ENCODE peak calls at places on chromosomes 7 and 10, in nine cellular contexts. One of them, this sample, is unnamed. For H3K4me1, the result is how much of the 10 kb centered on the place peaks cover.

GRCh38 chr7:8121243-8121642 is 140.7 kb downstream of the ICA1 start:
- DNase-seq in stomach: no peak
- DNase-seq in heart left ventricle: no peak
- DNase-seq in body of pancreas: no peak
- DNase-seq in sigmoid colon: no peak
- DNase-seq in ovary: no peak
- DNase-seq in endothelial cell of umbilical vein: no peak
- DNase-seq in right lobe of liver: no peak
- DNase-seq in tibial nerve: no peak
- DNase-seq in this sample: no peak

GRCh38 chr7:125661677-125662076 is 732.1 kb upstream of the POT1 start:
- DNase-seq in ovary: no peak
- DNase-seq in tibial nerve: no peak
- DNase-seq in sigmoid colon: no peak
- DNase-seq in endothelial cell of umbilical vein: peak
- DNase-seq in stomach: no peak
- DNase-seq in body of pancreas: peak
- DNase-seq in right lobe of liver: no peak
- DNase-seq in heart left ventricle: no peak
- DNase-seq in this sample: no peak

GRCh38 chr7:70607281-70607680 is 524.7 kb upstream of the GALNT17 start:
- DNase-seq in tibial nerve: no peak
- DNase-seq in stomach: no peak
- DNase-seq in sigmoid colon: no peak
- DNase-seq in endothelial cell of umbilical vein: no peak
- DNase-seq in heart left ventricle: no peak
- DNase-seq in ovary: no peak
- DNase-seq in body of pancreas: no peak
- DNase-seq in right lobe of liver: no peak
- DNase-seq in this sample: no peak

GRCh38 chr10:91652364-91652763 is 19.5 kb upstream of the PPP1R3C start:
- DNase-seq in ovary: no peak
- DNase-seq in endothelial cell of umbilical vein: no peak
- DNase-seq in right lobe of liver: no peak
- DNase-seq in stomach: no peak
- DNase-seq in tibial nerve: no peak
- DNase-seq in body of pancreas: no peak
- DNase-seq in sigmoid colon: no peak
- DNase-seq in heart left ventricle: no peak
- DNase-seq in this sample: no peak

GRCh38 chr10:80324086-80324485 is 32.5 kb downstream of the DYDC1 start:
- DNase-seq in heart left ventricle: no peak
- DNase-seq in sigmoid colon: no peak
- DNase-seq in tibial nerve: no peak
- DNase-seq in endothelial cell of umbilical vein: peak
- DNase-seq in body of pancreas: no peak
- DNase-seq in stomach: no peak
- DNase-seq in ovary: no peak
- DNase-seq in right lobe of liver: no peak
- DNase-seq in this sample: no peak

GRCh38 chr7:6489612-6490011 is 41.9 kb upstream of the DAGLB start:
- DNase-seq in sigmoid colon: no peak
- DNase-seq in ovary: no peak
- DNase-seq in body of pancreas: no peak
- DNase-seq in right lobe of liver: no peak
- DNase-seq in heart left ventricle: no peak
- DNase-seq in endothelial cell of umbilical vein: no peak
- DNase-seq in stomach: no peak
- DNase-seq in tibial nerve: no peak
- DNase-seq in this sample: no peak

GRCh38 chr7:30412810-30413504 is 65.6 kb downstream of the NOD1 start:
- DNase-seq in tibial nerve: no peak
- DNase-seq in stomach: peak
- DNase-seq in endothelial cell of umbilical vein: peak
- DNase-seq in right lobe of liver: no peak
- DNase-seq in sigmoid colon: no peak
- DNase-seq in heart left ventricle: no peak
- DNase-seq in ovary: no peak
- DNase-seq in body of pancreas: peak
- DNase-seq in this sample: no peak

GRCh38 chr7:129774871-129775694 is 163.6 kb downstream of the NRF1 start:
- DNase-seq in heart left ventricle: no peak
- DNase-seq in tibial nerve: no peak
- DNase-seq in endothelial cell of umbilical vein: no peak
- DNase-seq in body of pancreas: no peak
- DNase-seq in ovary: no peak
- DNase-seq in right lobe of liver: no peak
- DNase-seq in sigmoid colon: no peak
- DNase-seq in stomach: no peak
- DNase-seq in this sample: no peak

GRCh38 chr10:128092454-128092853 is 33.8 kb downstream of the MKI67 start:
- DNase-seq in body of pancreas: no peak
- DNase-seq in endothelial cell of umbilical vein: no peak
- DNase-seq in heart left ventricle: no peak
- DNase-seq in ovary: no peak
- DNase-seq in stomach: no peak
- DNase-seq in tibial nerve: no peak
- DNase-seq in right lobe of liver: no peak
- DNase-seq in sigmoid colon: no peak
- DNase-seq in this sample: no peak

GRCh38 chr10:100728928-100729876 is 16.2 kb upstream of the PAX2 start:
- DNase-seq in ovary: peak
- DNase-seq in endothelial cell of umbilical vein: no peak
- DNase-seq in right lobe of liver: no peak
- DNase-seq in stomach: peak
- DNase-seq in tibial nerve: no peak
- DNase-seq in body of pancreas: peak
- DNase-seq in sigmoid colon: no peak
- DNase-seq in heart left ventricle: no peak
- DNase-seq in this sample: no peak

GRCh38 chr7:70355591-70356323 is 757.5 kb downstream of the AUTS2 start:
- DNase-seq in tibial nerve: no peak
- DNase-seq in endothelial cell of umbilical vein: no peak
- DNase-seq in stomach: no peak
- DNase-seq in sigmoid colon: no peak
- DNase-seq in heart left ventricle: no peak
- DNase-seq in body of pancreas: no peak
- DNase-seq in right lobe of liver: no peak
- DNase-seq in ovary: no peak
- DNase-seq in this sample: no peak

GRCh38 chr7:22094413-22095304 is 149.0 kb upstream of the CDCA7L start:
- DNase-seq in endothelial cell of umbilical vein: no peak
- DNase-seq in heart left ventricle: no peak
- DNase-seq in stomach: no peak
- DNase-seq in right lobe of liver: no peak
- DNase-seq in tibial nerve: no peak
- DNase-seq in ovary: no peak
- DNase-seq in body of pancreas: no peak
- DNase-seq in sigmoid colon: no peak
- DNase-seq in this sample: no peak

GRCh38 chr10:124436191-124436638 is 13.6 kb downstream of the NKX1-2 start:
- DNase-seq in right lobe of liver: no peak
- DNase-seq in body of pancreas: no peak
- DNase-seq in stomach: no peak
- DNase-seq in endothelial cell of umbilical vein: no peak
- DNase-seq in ovary: no peak
- DNase-seq in heart left ventricle: no peak
- DNase-seq in sigmoid colon: peak
- DNase-seq in tibial nerve: no peak
- DNase-seq in this sample: no peak

GRCh38 chr7:152911904-152912303 is 152.4 kb downstream of the ACTR3B start:
- DNase-seq in endothelial cell of umbilical vein: no peak
- DNase-seq in sigmoid colon: no peak
- DNase-seq in tibial nerve: no peak
- DNase-seq in heart left ventricle: no peak
- DNase-seq in body of pancreas: no peak
- DNase-seq in stomach: no peak
- DNase-seq in ovary: no peak
- DNase-seq in right lobe of liver: no peak
- DNase-seq in this sample: no peak

GRCh38 chr10:87675396-87676376 is 16.0 kb downstream of the PAPSS2 start:
- DNase-seq in ovary: no peak
- DNase-seq in stomach: no peak
- DNase-seq in right lobe of liver: no peak
- DNase-seq in endothelial cell of umbilical vein: peak
- DNase-seq in sigmoid colon: no peak
- DNase-seq in heart left ventricle: no peak
- DNase-seq in body of pancreas: no peak
- DNase-seq in tibial nerve: no peak
- DNase-seq in this sample: no peak

GRCh38 chr10:100504101-100504500 is 15.6 kb downstream of the SEC31B start:
- DNase-seq in heart left ventricle: no peak
- DNase-seq in sigmoid colon: no peak
- DNase-seq in endothelial cell of umbilical vein: no peak
- DNase-seq in ovary: no peak
- DNase-seq in body of pancreas: no peak
- DNase-seq in right lobe of liver: no peak
- DNase-seq in tibial nerve: no peak
- DNase-seq in stomach: no peak
- DNase-seq in this sample: no peak

GRCh38 chr7:82816272-82816671 is 346.4 kb downstream of the PCLO start:
- DNase-seq in tibial nerve: no peak
- DNase-seq in heart left ventricle: no peak
- DNase-seq in ovary: no peak
- DNase-seq in right lobe of liver: no peak
- DNase-seq in sigmoid colon: no peak
- DNase-seq in endothelial cell of umbilical vein: no peak
- DNase-seq in body of pancreas: no peak
- DNase-seq in stomach: no peak
- DNase-seq in this sample: no peak

GRCh38 chr7:82821037-82821436 is 341.6 kb downstream of the PCLO start:
- DNase-seq in stomach: no peak
- DNase-seq in tibial nerve: no peak
- DNase-seq in endothelial cell of umbilical vein: no peak
- DNase-seq in body of pancreas: no peak
- DNase-seq in ovary: no peak
- DNase-seq in sigmoid colon: no peak
- DNase-seq in heart left ventricle: no peak
- DNase-seq in right lobe of liver: no peak
- DNase-seq in this sample: no peak

GRCh38 chr7:82823073-82823472 is 339.6 kb downstream of the PCLO start:
- DNase-seq in ovary: no peak
- DNase-seq in right lobe of liver: no peak
- DNase-seq in body of pancreas: no peak
- DNase-seq in stomach: no peak
- DNase-seq in heart left ventricle: no peak
- DNase-seq in endothelial cell of umbilical vein: peak
- DNase-seq in sigmoid colon: no peak
- DNase-seq in tibial nerve: no peak
- DNase-seq in this sample: no peak

GRCh38 chr7:82818091-82818620 is 344.5 kb downstream of the PCLO start:
- DNase-seq in body of pancreas: no peak
- DNase-seq in endothelial cell of umbilical vein: no peak
- DNase-seq in right lobe of liver: no peak
- DNase-seq in sigmoid colon: no peak
- DNase-seq in heart left ventricle: no peak
- DNase-seq in tibial nerve: no peak
- DNase-seq in ovary: no peak
- DNase-seq in stomach: no peak
- DNase-seq in this sample: no peak
- H3K4me1 ChIP-seq in body of pancreas: under half
- H3K4me1 ChIP-seq in endothelial cell of umbilical vein: under half
- H3K4me1 ChIP-seq in right lobe of liver: under half
- H3K4me1 ChIP-seq in sigmoid colon: under half
- H3K4me1 ChIP-seq in heart left ventricle: under half
- H3K4me1 ChIP-seq in tibial nerve: under half
- H3K4me1 ChIP-seq in ovary: under half
- H3K4me1 ChIP-seq in stomach: under half
- H3K4me1 ChIP-seq in this sample: under half

GRCh38 chr7:76318488-76319353 is 16.2 kb downstream of the HSPB1 start:
- DNase-seq in sigmoid colon: peak
- DNase-seq in stomach: peak
- DNase-seq in right lobe of liver: peak
- DNase-seq in tibial nerve: peak
- DNase-seq in ovary: peak
- DNase-seq in heart left ventricle: peak
- DNase-seq in endothelial cell of umbilical vein: peak
- DNase-seq in body of pancreas: peak
- DNase-seq in this sample: peak
- TF ChIP-seq POLR2A in sigmoid colon: no peak
- TF ChIP-seq POLR2A in stomach: no peak
- TF ChIP-seq POLR2A in right lobe of liver: no peak
- TF ChIP-seq POLR2A in tibial nerve: no peak
- TF ChIP-seq POLR2A in ovary: no peak
- TF ChIP-seq POLR2A in heart left ventricle: no peak
- TF ChIP-seq POLR2A in endothelial cell of umbilical vein: peak
- TF ChIP-seq POLR2A in body of pancreas: peak
- TF ChIP-seq POLR2A in this sample: no peak

GRCh38 chr10:29255117-29255516 is 33.8 kb upstream of the LYZL1 start:
- DNase-seq in body of pancreas: no peak
- DNase-seq in endothelial cell of umbilical vein: no peak
- DNase-seq in right lobe of liver: no peak
- DNase-seq in sigmoid colon: no peak
- DNase-seq in heart left ventricle: no peak
- DNase-seq in stomach: no peak
- DNase-seq in tibial nerve: no peak
- DNase-seq in ovary: no peak
- DNase-seq in this sample: no peak
- H3K4me1 ChIP-seq in body of pancreas: under half
- H3K4me1 ChIP-seq in endothelial cell of umbilical vein: under half
- H3K4me1 ChIP-seq in right lobe of liver: under half
- H3K4me1 ChIP-seq in sigmoid colon: under half
- H3K4me1 ChIP-seq in heart left ventricle: under half
- H3K4me1 ChIP-seq in stomach: under half
- H3K4me1 ChIP-seq in tibial nerve: under half
- H3K4me1 ChIP-seq in ovary: under half
- H3K4me1 ChIP-seq in this sample: under half

GRCh38 chr7:44073664-44074348 is 8.4 kb upstream of the PGAM2 start:
- DNase-seq in stomach: peak
- DNase-seq in right lobe of liver: peak
- DNase-seq in body of pancreas: peak
- DNase-seq in tibial nerve: peak
- DNase-seq in ovary: no peak
- DNase-seq in heart left ventricle: peak
- DNase-seq in sigmoid colon: peak
- DNase-seq in endothelial cell of umbilical vein: peak
- DNase-seq in this sample: peak
- TF ChIP-seq POLR2A in stomach: no peak
- TF ChIP-seq POLR2A in right lobe of liver: peak
- TF ChIP-seq POLR2A in body of pancreas: peak
- TF ChIP-seq POLR2A in tibial nerve: peak
- TF ChIP-seq POLR2A in ovary: no peak
- TF ChIP-seq POLR2A in heart left ventricle: no peak
- TF ChIP-seq POLR2A in sigmoid colon: no peak
- TF ChIP-seq POLR2A in endothelial cell of umbilical vein: peak
- TF ChIP-seq POLR2A in this sample: no peak

GRCh38 chr7:17140421-17140820 is 158.0 kb upstream of the AHR start:
- DNase-seq in heart left ventricle: no peak
- DNase-seq in sigmoid colon: no peak
- DNase-seq in tibial nerve: no peak
- DNase-seq in ovary: no peak
- DNase-seq in endothelial cell of umbilical vein: no peak
- DNase-seq in right lobe of liver: no peak
- DNase-seq in stomach: no peak
- DNase-seq in body of pancreas: no peak
- DNase-seq in this sample: no peak
- H3K4me1 ChIP-seq in heart left ventricle: under half
- H3K4me1 ChIP-seq in sigmoid colon: under half
- H3K4me1 ChIP-seq in tibial nerve: under half
- H3K4me1 ChIP-seq in ovary: under half
- H3K4me1 ChIP-seq in endothelial cell of umbilical vein: under half
- H3K4me1 ChIP-seq in right lobe of liver: under half
- H3K4me1 ChIP-seq in stomach: under half
- H3K4me1 ChIP-seq in body of pancreas: under half
- H3K4me1 ChIP-seq in this sample: under half

GRCh38 chr10:84329986-84330651 is 1.7 kb downstream of the CCSER2 start:
- DNase-seq in stomach: no peak
- DNase-seq in sigmoid colon: no peak
- DNase-seq in endothelial cell of umbilical vein: no peak
- DNase-seq in tibial nerve: no peak
- DNase-seq in body of pancreas: no peak
- DNase-seq in right lobe of liver: no peak
- DNase-seq in heart left ventricle: no peak
- DNase-seq in ovary: no peak
- DNase-seq in this sample: no peak
- TF ChIP-seq POLR2A in stomach: no peak
- TF ChIP-seq POLR2A in sigmoid colon: no peak
- TF ChIP-seq POLR2A in endothelial cell of umbilical vein: no peak
- TF ChIP-seq POLR2A in tibial nerve: no peak
- TF ChIP-seq POLR2A in body of pancreas: no peak
- TF ChIP-seq POLR2A in right lobe of liver: no peak
- TF ChIP-seq POLR2A in heart left ventricle: no peak
- TF ChIP-seq POLR2A in ovary: no peak
- TF ChIP-seq POLR2A in this sample: no peak